ENCODE peak calls at places on chromosome 17, in seven cellular contexts. M is SK-N-SH, S is HCT116, Z is K562, D is GM12878, K is NT2/D1, B is H1. P is an unnamed sample.

GRCh38 chr17:3963214-3964201 is 729 bp downstream of the ATP2A3 start:
- DNase-seq in D (no peak), M (peak), S (no peak), K (no peak), Z (peak), B (no peak), P (no peak)

GRCh38 chr17:3012926-3013581 is 50.4 kb downstream of the OR1D5 start:
- DNase-seq in S (peak), K (peak), D (peak), Z (peak), M (peak), B (peak), P (peak)

GRCh38 chr17:20276430-20276829 is 190.9 kb downstream of the LGALS9B start:
- DNase-seq in M (no peak), D (no peak), K (no peak), S (no peak), Z (no peak), B (no peak), P (no peak)

GRCh38 chr17:63476857-63477470 is at the start of gene ACE:
- DNase-seq in M (peak), Z (peak), B (no peak), K (no peak), D (no peak), S (no peak), P (no peak)

GRCh38 chr17:10156579-10157488 is 41.6 kb downstream of the GAS7 start:
- DNase-seq in Z (no peak), D (peak), M (no peak), S (no peak), K (no peak), B (no peak), P (no peak)

GRCh38 chr17:60102632-60103047 is 23.9 kb upstream of the HEATR6 start:
- DNase-seq in B (no peak), D (no peak), M (no peak), S (no peak), Z (no peak), K (no peak), P (no peak)

GRCh38 chr17:61203765-61204164 is 195.9 kb upstream of the TBX2 start:
- DNase-seq in B (no peak), Z (no peak), K (no peak), M (no peak), S (no peak), D (no peak), P (no peak)

GRCh38 chr17:9298776-9299295 is 276.8 kb downstream of the STX8 start:
- DNase-seq in K (no peak), M (no peak), B (no peak), D (no peak), Z (no peak), S (no peak), P (no peak)

GRCh38 chr17:80892019-80892855 is 99.4 kb upstream of the CHMP6 start:
- DNase-seq in M (no peak), D (peak), K (no peak), Z (peak), S (peak), B (no peak), P (no peak)

GRCh38 chr17:8556074-8556473 is 74.5 kb downstream of the MYH10 start:
- DNase-seq in K (no peak), S (peak), B (no peak), D (no peak), M (no peak), Z (no peak), P (no peak)

GRCh38 chr17:60832206-60832605 is 154.6 kb downstream of the BCAS3 start:
- DNase-seq in S (no peak), K (no peak), Z (no peak), M (peak), B (no peak), D (no peak), P (no peak)

GRCh38 chr17:35906559-35907265 is 23.9 kb downstream of the RDM1 start:
- DNase-seq in D (no peak), B (no peak), K (no peak), Z (no peak), M (no peak), S (no peak), P (no peak)

GRCh38 chr17:82397449-82398335 is 20.5 kb upstream of the HEXD start:
- DNase-seq in D (no peak), S (no peak), K (no peak), Z (no peak), M (no peak), B (no peak), P (no peak)

GRCh38 chr17:49748791-49749190 is 15.1 kb downstream of the FAM117A start:
- DNase-seq in D (peak), S (no peak), Z (no peak), B (no peak), K (no peak), M (no peak), P (no peak)

GRCh38 chr17:37490638-37491614 is 1.2 kb downstream of the DUSP14 start:
- DNase-seq in D (no peak), S (peak), Z (peak), K (no peak), B (no peak), M (no peak), P (peak)

GRCh38 chr17:45307290-45308015 is 9.4 kb downstream of the MAP3K14 start:
- DNase-seq in D (peak), B (no peak), K (no peak), Z (no peak), S (no peak), M (no peak), P (no peak)

GRCh38 chr17:34443832-34444469 is 80.9 kb upstream of the CCL1 start:
- DNase-seq in S (no peak), Z (peak), B (no peak), K (no peak), D (no peak), M (peak), P (peak)

GRCh38 chr17:64773836-64774761 is 112.0 kb upstream of the SMURF2 start:
- DNase-seq in K (peak), S (peak), D (no peak), Z (peak), M (peak), B (peak), P (peak)

GRCh38 chr17:45200701-45201100 is 21.0 kb upstream of the FMNL1 start:
- DNase-seq in B (no peak), M (no peak), Z (no peak), S (no peak), K (no peak), D (no peak), P (peak)

GRCh38 chr17:82449883-82450356 is 632 bp downstream of the CYBC1 start:
- DNase-seq in B (no peak), M (no peak), D (no peak), S (no peak), Z (no peak), K (no peak), P (no peak)

GRCh38 chr17:79987890-79988162 is 47.8 kb downstream of the TBC1D16 start:
- DNase-seq in B (no peak), Z (no peak), M (no peak), D (no peak), K (no peak), S (no peak), P (no peak)

GRCh38 chr17:7922499-7923289 is 6.6 kb upstream of the RNF227 start:
- DNase-seq in K (no peak), S (no peak), Z (no peak), D (no peak), B (no peak), M (no peak), P (no peak)

GRCh38 chr17:39400547-39401411 is 647 bp downstream of the FBXL20 start:
- DNase-seq in M (peak), K (no peak), Z (no peak), D (no peak), S (no peak), B (no peak), P (no peak)

GRCh38 chr17:79949646-79950292 is 85.9 kb downstream of the TBC1D16 start:
- DNase-seq in B (peak), K (peak), D (no peak), S (no peak), Z (no peak), M (peak), P (no peak)

GRCh38 chr17:47810901-47811635 is 10.5 kb downstream of the OSBPL7 start:
- DNase-seq in B (no peak), S (no peak), Z (no peak), D (no peak), K (no peak), M (no peak), P (no peak)

GRCh38 chr17:20300399-20301037 is 166.8 kb downstream of the LGALS9B start:
- DNase-seq in D (no peak), K (no peak), B (no peak), S (no peak), M (no peak), Z (no peak), P (no peak)

GRCh38 chr17:63998721-63999679 is 849 bp downstream of the PRR29 start:
- DNase-seq in Z (peak), K (no peak), M (peak), S (no peak), B (no peak), D (no peak), P (no peak)

GRCh38 chr17:68777243-68777855 is 176.2 kb upstream of the FAM20A start:
- DNase-seq in Z (peak), M (peak), D (no peak), K (peak), S (peak), B (no peak), P (peak)

GRCh38 chr17:71440513-71440912 is 680.3 kb upstream of the SOX9 start:
- DNase-seq in B (no peak), D (no peak), M (no peak), S (no peak), Z (no peak), K (no peak), P (no peak)

GRCh38 chr17:30309591-30309990 is 17.8 kb upstream of the BLMH start:
- DNase-seq in K (no peak), D (no peak), S (no peak), B (no peak), Z (no peak), M (no peak), P (no peak)

GRCh38 chr17:82204831-82205719 is 7.6 kb downstream of the CCDC57 start:
- DNase-seq in Z (no peak), M (peak), K (no peak), S (no peak), B (no peak), D (no peak), P (no peak)

GRCh38 chr17:18038149-18038850 is 668 bp downstream of the ATPAF2 start:
- DNase-seq in S (no peak), B (no peak), Z (no peak), D (no peak), M (no peak), K (no peak), P (no peak)

GRCh38 chr17:56038136-56038535 is 115.1 kb upstream of the ANKFN1 start:
- DNase-seq in D (no peak), K (no peak), B (no peak), S (no peak), Z (no peak), M (no peak), P (no peak)

GRCh38 chr17:17547210-17547764 is 44.2 kb downstream of the PEMT start:
- DNase-seq in Z (no peak), K (no peak), S (no peak), D (no peak), M (peak), B (no peak), P (peak)

GRCh38 chr17:46273541-46274236 is 21.2 kb upstream of the LRRC37A start:
- DNase-seq in D (no peak), M (no peak), K (no peak), Z (no peak), S (no peak), B (no peak), P (no peak)

GRCh38 chr17:46031440-46031839 is 32.4 kb downstream of the STH start:
- DNase-seq in D (no peak), Z (no peak), B (no peak), M (no peak), S (no peak), K (no peak), P (no peak)

GRCh38 chr17:58917228-58917627 is 161.6 kb downstream of the PPM1E start:
- DNase-seq in S (no peak), K (no peak), Z (no peak), B (no peak), D (no peak), M (no peak), P (no peak)

GRCh38 chr17:58913971-58914769 is 158.5 kb downstream of the PPM1E start:
- DNase-seq in Z (no peak), D (no peak), K (no peak), B (no peak), M (no peak), S (no peak), P (no peak)

GRCh38 chr17:58913552-58913951 is 157.9 kb downstream of the PPM1E start:
- DNase-seq in B (no peak), K (no peak), Z (no peak), M (no peak), D (no peak), S (no peak), P (no peak)

DNA sequence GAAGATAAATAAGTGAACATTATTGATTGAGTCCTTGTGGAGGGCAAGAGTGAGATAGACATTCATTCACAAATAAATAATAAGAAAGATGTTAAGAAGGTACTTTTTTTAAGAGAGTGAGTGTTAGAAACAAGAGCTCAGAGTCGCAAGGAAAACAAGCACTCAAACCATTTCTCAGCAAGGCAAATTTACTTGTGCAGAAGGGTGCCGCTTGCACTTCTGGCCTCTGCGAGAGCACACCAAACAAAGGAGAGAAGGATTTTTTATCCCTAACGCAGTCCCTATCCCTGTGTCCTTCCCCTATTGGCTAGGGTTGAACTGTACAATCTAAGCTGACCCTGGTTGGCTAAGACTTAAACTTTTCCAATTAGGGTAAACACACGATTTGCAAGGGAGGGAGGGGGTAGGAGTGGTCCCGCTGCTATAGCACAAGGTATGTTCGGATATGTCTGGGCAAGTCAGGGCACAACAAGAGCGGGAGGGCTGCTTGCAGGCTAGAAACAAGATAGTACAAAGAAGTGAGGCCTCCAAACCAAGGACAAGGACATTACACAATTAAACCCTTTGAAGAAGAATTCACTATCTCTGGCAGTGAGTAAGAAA is 156.2 kb downstream of the PPM1E start:
- DNase-seq in B (no peak), D (no peak), M (no peak), K (no peak), S (peak), Z (no peak), P (no peak)
- TF ChIP-seq YY1 in B (no peak), D (no peak), M (no peak), K (no peak), S (no peak), Z (no peak), P (no peak)

GRCh38 chr17:57490446-57490845 is 234.1 kb downstream of the MSI2 start:
- DNase-seq in K (no peak), M (no peak), D (no peak), Z (no peak), S (no peak), B (no peak), P (no peak)
- TF ChIP-seq YY1 in K (no peak), M (no peak), D (no peak), Z (no peak), S (no peak), B (no peak), P (no peak)

GRCh38 chr17:16353702-16354174 is 469 bp upstream of the CENPV start:
- DNase-seq in Z (no peak), S (no peak), K (no peak), B (no peak), M (no peak), D (no peak), P (no peak)

GRCh38 chr17:16354585-16354984 is 1.3 kb upstream of the CENPV start:
- DNase-seq in D (no peak), B (no peak), S (no peak), M (no peak), Z (no peak), K (no peak), P (no peak)

GRCh38 chr17:16351831-16352230 is 1.4 kb downstream of the CENPV start:
- DNase-seq in M (no peak), B (no peak), K (no peak), D (no peak), Z (no peak), S (no peak), P (no peak)

GRCh38 chr17:16352838-16353701 is at the start of gene CENPV:
- DNase-seq in K (no peak), Z (peak), D (no peak), B (peak), S (peak), M (peak), P (peak)

DNA sequence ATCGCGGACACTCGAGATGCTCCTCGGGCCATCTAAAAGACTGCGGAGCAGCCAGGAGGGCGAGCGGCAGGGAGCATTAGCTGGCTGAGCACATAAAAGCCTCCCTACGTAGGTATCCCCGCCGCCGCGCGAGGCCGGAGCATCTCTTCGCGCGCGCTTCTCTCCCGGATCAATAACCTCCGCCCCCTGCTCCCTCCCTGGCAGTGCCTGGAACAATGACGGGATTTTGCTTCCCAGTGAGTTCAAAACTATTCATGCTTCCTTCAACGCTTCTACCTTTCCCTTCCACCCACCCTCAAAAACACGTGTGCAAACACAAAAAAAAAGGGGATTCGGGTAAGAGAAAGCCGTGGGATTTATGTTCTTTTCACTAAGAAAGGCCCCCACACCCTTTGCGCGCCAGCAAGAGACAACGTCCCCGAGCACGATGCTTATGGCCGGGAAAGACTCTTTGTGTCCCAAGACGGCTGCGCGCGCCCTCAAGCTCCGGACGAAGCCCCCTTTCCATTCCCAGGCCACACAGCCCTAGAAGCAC is 899 bp downstream of the CENPV start:
- DNase-seq in D (no peak), S (no peak), M (peak), Z (peak), K (no peak), B (no peak), P (peak)
- TF ChIP-seq YY1 in D (no peak), S (no peak), M (no peak), Z (no peak), K (no peak), B (peak), P (no peak)

GRCh38 chr17:78000351-78000750 is 41.8 kb downstream of the TNRC6C start:
- DNase-seq in M (peak), Z (no peak), B (no peak), K (no peak), D (no peak), S (no peak), P (no peak)

GRCh38 chr17:78001182-78001581 is 42.7 kb downstream of the TNRC6C start:
- DNase-seq in S (no peak), K (no peak), B (no peak), Z (no peak), D (no peak), M (peak), P (no peak)

GRCh38 chr17:77999413-78000173 is 41.1 kb downstream of the TNRC6C start:
- DNase-seq in B (no peak), S (peak), D (no peak), K (no peak), M (no peak), Z (no peak), P (peak)

GRCh38 chr17:78002166-78002565 is 43.7 kb downstream of the TNRC6C start:
- DNase-seq in S (no peak), M (peak), D (no peak), B (no peak), K (no peak), Z (no peak), P (no peak)

GRCh38 chr17:78001612-78002011 is 43.1 kb downstream of the TNRC6C start:
- DNase-seq in K (no peak), S (no peak), D (no peak), M (no peak), B (no peak), Z (no peak), P (no peak)
- TF ChIP-seq YY1 in K (no peak), S (no peak), D (no peak), M (no peak), B (no peak), Z (no peak), P (no peak)

GRCh38 chr17:31319253-31319661 is 2.2 kb downstream of the EVI2A start:
- DNase-seq in S (no peak), Z (no peak), B (no peak), D (peak), M (no peak), K (no peak), P (no peak)

GRCh38 chr17:31321481-31321880 is at the start of gene EVI2A:
- DNase-seq in K (no peak), D (peak), B (no peak), Z (no peak), S (no peak), M (no peak), P (no peak)

GRCh38 chr17:31320791-31321190 is 631 bp downstream of the EVI2A start:
- DNase-seq in S (no peak), M (peak), K (no peak), B (no peak), D (no peak), Z (no peak), P (no peak)

GRCh38 chr17:31318298-31319190 is 2.9 kb downstream of the EVI2A start:
- DNase-seq in M (no peak), S (no peak), B (no peak), D (peak), K (no peak), Z (no peak), P (no peak)

GRCh38 chr17:31320231-31320630 is 1.2 kb downstream of the EVI2A start:
- DNase-seq in Z (no peak), K (no peak), D (no peak), S (no peak), M (no peak), B (no peak), P (no peak)
- TF ChIP-seq YY1 in Z (no peak), K (no peak), D (no peak), S (no peak), M (no peak), B (no peak), P (no peak)

P was measured in HepG2.